ENCODE peak calls at places on chromosome 4, in six cellular contexts. A, V, T, F, Z and M are unnamed samples.
A peak's percentile ranks its signal among the peaks of the same experiment; 100 is the strongest.

GRCh38 chr4:36322921-36323354 is 41.5 kb downstream of the DTHD1 start:
- DNase-seq in A (peak; percentile 78), V (no peak), T (no peak), F (no peak), Z (no peak), M (no peak)

GRCh38 chr4:122821097-122821496 is 5.5 kb upstream of the FGF2 start:
- DNase-seq in A (no peak), V (no peak), T (no peak), F (no peak), Z (no peak), M (no peak)

GRCh38 chr4:158170691-158171455 is 2.0 kb downstream of the GASK1B start:
- DNase-seq in A (no peak), V (no peak), T (peak; percentile 81), F (no peak), Z (no peak), M (peak; percentile 87)

GRCh38 chr4:181650033-181650825 is 593.0 kb upstream of the TENM3 start:
- DNase-seq in A (no peak), V (no peak), T (no peak), F (no peak), Z (no peak), M (no peak)

GRCh38 chr4:121217385-121217784 is 53.3 kb upstream of the TNIP3 start:
- DNase-seq in A (no peak), V (no peak), T (no peak), F (no peak), Z (no peak), M (no peak)

GRCh38 chr4:113435893-113436292 is 325.6 kb downstream of the CAMK2D start:
- DNase-seq in A (peak; percentile 1), V (no peak), T (no peak), F (peak; percentile 3), Z (no peak), M (peak; percentile 16)

GRCh38 chr4:119897260-119897659 is 169.4 kb downstream of the MAD2L1 start:
- DNase-seq in A (no peak), V (peak; percentile 23), T (no peak), F (no peak), Z (no peak), M (no peak)

GRCh38 chr4:109303141-109303499 is 662 bp upstream of the COL25A1 start:
- DNase-seq in A (no peak), V (no peak), T (peak; percentile 35), F (no peak), Z (no peak), M (no peak)

GRCh38 chr4:119300388-119301131 is 21.4 kb downstream of the FABP2 start:
- DNase-seq in A (peak; percentile 90), V (no peak), T (peak; percentile 97), F (no peak), Z (no peak), M (peak; percentile 92)

GRCh38 chr4:113358784-113359183 is 309.3 kb downstream of the ANK2 start:
- DNase-seq in A (no peak), V (no peak), T (no peak), F (no peak), Z (no peak), M (no peak)

GRCh38 chr4:93416337-93417102 is 412.0 kb upstream of the ATOH1 start:
- DNase-seq in A (no peak), V (no peak), T (no peak), F (no peak), Z (no peak), M (no peak)

GRCh38 chr4:75696551-75696950 is 23.3 kb upstream of the G3BP2 start:
- DNase-seq in A (no peak), V (no peak), T (no peak), F (no peak), Z (no peak), M (no peak)

GRCh38 chr4:150106886-150107285 is 28.6 kb downstream of the DCLK2 start:
- DNase-seq in A (no peak), V (no peak), T (no peak), F (no peak), Z (no peak), M (no peak)